ENCODE peak calls at places on chromosomes 3 and 15, in four cellular contexts. One of them, this sample, is unnamed.

GRCh38 chr3:170740726-170741591 is 129.0 kb downstream of the RPL22L1 start:
- DNase-seq in IMR-90: peak
- DNase-seq in K562: no peak
- DNase-seq in A549: peak
- DNase-seq in this sample: no peak

GRCh38 chr3:40930131-40930538 is 269.2 kb upstream of the CTNNB1 start:
- DNase-seq in A549: no peak
- DNase-seq in K562: peak
- DNase-seq in IMR-90: no peak
- DNase-seq in this sample: peak

GRCh38 chr3:128276577-128277183 is 123.4 kb downstream of the EEFSEC start:
- DNase-seq in K562: no peak
- DNase-seq in A549: no peak
- DNase-seq in IMR-90: no peak
- DNase-seq in this sample: no peak

GRCh38 chr3:46449755-46450552 is 14.8 kb downstream of the LTF start:
- DNase-seq in IMR-90: peak
- DNase-seq in K562: peak
- DNase-seq in A549: peak
- DNase-seq in this sample: no peak

GRCh38 chr3:43531835-43532234 is 90.0 kb downstream of the ANO10 start:
- DNase-seq in IMR-90: peak
- DNase-seq in K562: no peak
- DNase-seq in A549: peak
- DNase-seq in this sample: peak

GRCh38 chr3:146685050-146685814 is 80.1 kb upstream of the PLSCR5 start:
- DNase-seq in K562: no peak
- DNase-seq in A549: no peak
- DNase-seq in IMR-90: no peak
- DNase-seq in this sample: no peak

GRCh38 chr3:143585720-143586456 is 262.4 kb downstream of the SLC9A9 start:
- DNase-seq in IMR-90: no peak
- DNase-seq in K562: no peak
- DNase-seq in A549: no peak
- DNase-seq in this sample: no peak

GRCh38 chr15:100842756-100843730 is 36.6 kb upstream of the ALDH1A3 start:
- DNase-seq in A549: no peak
- DNase-seq in K562: peak
- DNase-seq in IMR-90: peak
- DNase-seq in this sample: no peak

GRCh38 chr3:8020459-8020858 is 481.2 kb upstream of the LMCD1 start:
- DNase-seq in IMR-90: no peak
- DNase-seq in A549: no peak
- DNase-seq in K562: no peak
- DNase-seq in this sample: no peak

GRCh38 chr3:59191651-59192050 is 141.8 kb upstream of the CFAP20DC start:
- DNase-seq in A549: no peak
- DNase-seq in K562: no peak
- DNase-seq in IMR-90: no peak
- DNase-seq in this sample: no peak

GRCh38 chr15:62899090-62899493 is 143.5 kb upstream of the TPM1 start:
- DNase-seq in IMR-90: no peak
- DNase-seq in K562: no peak
- DNase-seq in A549: peak
- DNase-seq in this sample: peak

GRCh38 chr15:45205192-45205591 is 17.4 kb upstream of the SHF start:
- DNase-seq in K562: peak
- DNase-seq in IMR-90: peak
- DNase-seq in A549: peak
- DNase-seq in this sample: peak

GRCh38 chr3:111735271-111735758 is 123.8 kb upstream of the PHLDB2 start:
- DNase-seq in K562: no peak
- DNase-seq in A549: peak
- DNase-seq in IMR-90: peak
- DNase-seq in this sample: peak

GRCh38 chr3:32453346-32453745 is 49.3 kb downstream of the CMTM6 start:
- DNase-seq in K562: no peak
- DNase-seq in A549: peak
- DNase-seq in IMR-90: peak
- DNase-seq in this sample: no peak

GRCh38 chr3:193929373-193929772 is 206.6 kb upstream of the HES1 start:
- DNase-seq in A549: no peak
- DNase-seq in IMR-90: no peak
- DNase-seq in K562: no peak
- DNase-seq in this sample: no peak

GRCh38 chr3:127699098-127699945 is 26.6 kb downstream of the ABTB1 start:
- DNase-seq in K562: no peak
- DNase-seq in A549: no peak
- DNase-seq in IMR-90: peak
- DNase-seq in this sample: no peak

GRCh38 chr3:56320907-56321306 is 147.4 kb downstream of the ERC2 start:
- DNase-seq in A549: no peak
- DNase-seq in K562: no peak
- DNase-seq in IMR-90: no peak
- DNase-seq in this sample: no peak

GRCh38 chr15:88738796-88739195 is 64.4 kb upstream of the ACAN start:
- DNase-seq in K562: no peak
- DNase-seq in A549: no peak
- DNase-seq in IMR-90: peak
- DNase-seq in this sample: no peak

GRCh38 chr15:45097466-45097865 is 16.5 kb downstream of the DUOX2 start:
- DNase-seq in K562: no peak
- DNase-seq in A549: no peak
- DNase-seq in IMR-90: no peak
- DNase-seq in this sample: no peak

GRCh38 chr15:62753518-62754221 is 288.9 kb upstream of the TPM1 start:
- DNase-seq in K562: no peak
- DNase-seq in IMR-90: no peak
- DNase-seq in A549: no peak
- DNase-seq in this sample: peak

GRCh38 chr3:21020043-21020442 is 731.0 kb downstream of the ZNF385D start:
- DNase-seq in K562: no peak
- DNase-seq in A549: no peak
- DNase-seq in IMR-90: no peak
- DNase-seq in this sample: no peak

GRCh38 chr3:4723921-4724698 is 231.0 kb downstream of the ITPR1 start:
- DNase-seq in K562: no peak
- DNase-seq in A549: no peak
- DNase-seq in IMR-90: no peak
- DNase-seq in this sample: peak

GRCh38 chr3:46593274-46593862 is 19.0 kb upstream of the FAM240A start:
- DNase-seq in K562: no peak
- DNase-seq in IMR-90: no peak
- DNase-seq in A549: no peak
- DNase-seq in this sample: no peak

GRCh38 chr3:151015762-151016161 is 43.2 kb upstream of the CLRN1 start:
- DNase-seq in K562: no peak
- DNase-seq in IMR-90: no peak
- DNase-seq in A549: no peak
- DNase-seq in this sample: no peak

GRCh38 chr3:123317716-123318115 is 116.0 kb downstream of the SEC22A start:
- DNase-seq in A549: no peak
- DNase-seq in IMR-90: no peak
- DNase-seq in K562: no peak
- DNase-seq in this sample: no peak

GRCh38 chr3:172100482-172100881 is 61.1 kb downstream of the FNDC3B start:
- DNase-seq in A549: no peak
- DNase-seq in K562: no peak
- DNase-seq in IMR-90: no peak
- DNase-seq in this sample: no peak

GRCh38 chr3:94159062-94159726 is 96.3 kb downstream of the NSUN3 start:
- DNase-seq in A549: peak
- DNase-seq in K562: peak
- DNase-seq in IMR-90: peak
- DNase-seq in this sample: peak

GRCh38 chr15:34609658-34610057 is 26.2 kb upstream of the GOLGA8B start:
- DNase-seq in A549: no peak
- DNase-seq in K562: no peak
- DNase-seq in IMR-90: no peak
- DNase-seq in this sample: no peak

GRCh38 chr3:61783993-61784718 is 222.8 kb downstream of the PTPRG start:
- DNase-seq in IMR-90: peak
- DNase-seq in K562: no peak
- DNase-seq in A549: no peak
- DNase-seq in this sample: no peak

GRCh38 chr3:143084856-143085731 is 34.5 kb upstream of the CHST2 start:
- DNase-seq in K562: peak
- DNase-seq in A549: peak
- DNase-seq in IMR-90: peak
- DNase-seq in this sample: no peak

DNA sequence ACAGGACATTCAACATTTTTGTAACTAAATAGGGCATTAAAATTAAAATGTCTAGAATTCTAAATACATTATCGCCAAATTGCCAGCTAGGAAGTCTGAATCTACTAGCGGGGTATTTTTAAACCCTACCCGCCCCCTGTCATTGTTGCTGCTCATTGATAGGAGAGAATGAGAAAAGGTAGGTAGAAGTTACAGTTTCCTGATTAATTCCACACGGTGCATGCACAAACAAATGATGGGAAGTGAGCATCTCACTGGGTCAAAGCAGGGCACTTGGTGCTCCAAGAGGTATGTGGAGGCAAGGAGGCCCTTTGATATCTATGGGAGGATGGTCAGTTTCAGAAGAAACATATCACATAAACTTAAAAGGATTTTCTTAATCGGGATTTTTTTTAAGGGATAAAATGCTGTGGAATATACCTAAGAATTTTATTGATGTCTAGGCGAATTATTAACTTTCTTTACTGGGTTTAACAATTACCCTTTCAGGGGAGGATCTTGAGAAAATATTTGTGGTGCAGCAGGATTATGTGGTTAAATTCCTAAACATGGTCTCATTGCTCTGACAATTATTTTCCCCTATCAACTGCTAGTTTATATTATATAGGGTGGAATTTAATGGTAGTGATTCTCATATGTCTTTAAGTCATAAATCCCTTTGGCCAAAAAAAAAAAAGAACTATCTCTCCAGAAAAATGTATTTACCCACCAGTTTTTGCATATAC is 236.0 kb upstream of the GOLGA6L4 start:
- DNase-seq in IMR-90: peak
- DNase-seq in K562: no peak
- DNase-seq in A549: no peak
- DNase-seq in this sample: no peak
- TF ChIP-seq MAZ in IMR-90: no peak
- TF ChIP-seq MAZ in K562: no peak
- TF ChIP-seq MAZ in A549: no peak
- TF ChIP-seq MAZ in this sample: no peak

GRCh38 chr3:188151438-188151837 is 2.5 kb upstream of the LPP start:
- DNase-seq in A549: no peak
- DNase-seq in IMR-90: peak
- DNase-seq in K562: no peak
- DNase-seq in this sample: no peak

GRCh38 chr3:188153949-188154757 is at the start of gene LPP:
- DNase-seq in IMR-90: peak
- DNase-seq in K562: no peak
- DNase-seq in A549: peak
- DNase-seq in this sample: peak

GRCh38 chr3:188152660-188153497 is 1.1 kb upstream of the LPP start:
- DNase-seq in A549: peak
- DNase-seq in K562: no peak
- DNase-seq in IMR-90: peak
- DNase-seq in this sample: no peak

GRCh38 chr3:188154758-188155574 is 1.0 kb downstream of the LPP start:
- DNase-seq in A549: no peak
- DNase-seq in K562: no peak
- DNase-seq in IMR-90: peak
- DNase-seq in this sample: no peak

GRCh38 chr3:188153498-188153948 is 434 bp upstream of the LPP start:
- DNase-seq in K562: no peak
- DNase-seq in IMR-90: peak
- DNase-seq in A549: peak
- DNase-seq in this sample: peak
- TF ChIP-seq MAZ in K562: no peak
- TF ChIP-seq MAZ in IMR-90: peak
- TF ChIP-seq MAZ in A549: no peak
- TF ChIP-seq MAZ in this sample: peak

DNA sequence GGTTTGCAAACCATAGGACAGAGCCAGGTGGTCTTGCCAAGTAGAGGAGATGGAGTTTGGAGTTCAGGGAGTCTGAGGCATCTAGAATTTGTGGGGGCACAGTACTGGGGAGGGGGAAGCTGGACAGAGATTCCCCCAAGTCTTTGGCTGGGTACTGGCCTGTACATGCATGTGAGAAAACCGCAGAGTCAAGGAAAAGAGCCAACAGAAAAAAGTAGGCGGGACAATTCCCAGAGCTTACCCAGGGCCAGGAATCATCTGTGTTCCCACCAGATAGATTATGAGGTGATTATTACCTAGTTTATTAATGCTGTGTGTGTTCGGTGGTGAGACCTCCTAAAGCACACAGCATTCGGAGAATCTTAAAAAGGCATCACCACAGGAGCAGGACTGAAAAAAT is 11.3 kb downstream of the LYSMD4 start:
- DNase-seq in A549: no peak
- DNase-seq in IMR-90: no peak
- DNase-seq in K562: no peak
- DNase-seq in this sample: no peak
- TF ChIP-seq MAZ in A549: no peak
- TF ChIP-seq MAZ in IMR-90: no peak
- TF ChIP-seq MAZ in K562: no peak
- TF ChIP-seq MAZ in this sample: no peak

GRCh38 chr3:115788921-115789470 is 165.7 kb downstream of the GAP43 start:
- DNase-seq in K562: no peak
- DNase-seq in A549: peak
- DNase-seq in IMR-90: peak
- DNase-seq in this sample: peak

GRCh38 chr3:115792206-115792955 is 169.1 kb downstream of the GAP43 start:
- DNase-seq in IMR-90: peak
- DNase-seq in K562: no peak
- DNase-seq in A549: peak
- DNase-seq in this sample: peak

GRCh38 chr3:115787818-115788217 is 164.5 kb downstream of the GAP43 start:
- DNase-seq in IMR-90: no peak
- DNase-seq in K562: no peak
- DNase-seq in A549: no peak
- DNase-seq in this sample: no peak

GRCh38 chr3:115789480-115789879 is 166.2 kb downstream of the GAP43 start:
- DNase-seq in K562: no peak
- DNase-seq in IMR-90: no peak
- DNase-seq in A549: no peak
- DNase-seq in this sample: no peak

DNA sequence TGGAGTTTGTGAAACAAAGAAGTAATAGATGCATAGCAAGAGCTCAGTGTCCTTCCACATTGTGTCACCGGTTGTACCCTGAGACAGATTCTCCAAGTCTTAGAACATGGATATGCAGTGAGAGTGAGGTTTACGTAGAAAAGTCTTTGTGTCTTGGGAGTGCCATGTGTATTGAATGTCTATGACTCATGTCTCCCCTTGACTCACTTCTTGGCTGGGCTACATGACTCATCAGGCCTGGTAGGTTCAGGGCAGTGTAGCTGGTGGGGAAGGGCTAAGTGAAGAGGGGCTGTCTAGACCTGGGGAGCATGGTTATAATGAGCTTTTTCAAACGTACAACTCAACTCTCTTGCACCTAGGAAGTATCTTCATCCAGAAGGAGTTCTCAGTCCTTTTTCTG is 167.4 kb downstream of the GAP43 start:
- DNase-seq in K562: peak
- DNase-seq in IMR-90: peak
- DNase-seq in A549: peak
- DNase-seq in this sample: peak
- TF ChIP-seq MAZ in K562: no peak
- TF ChIP-seq MAZ in IMR-90: peak
- TF ChIP-seq MAZ in A549: no peak
- TF ChIP-seq MAZ in this sample: no peak